ENCODE peak calls at places on chromosome 17, in five cellular contexts. T is fibroblast of the aortic adventitia, U is BE2C, P is HS-5, A is GM10248. K is an unnamed sample.

GRCh38 chr17:63445065-63445464 is 1.0 kb downstream of the CYB561 start:
- DNase-seq in T (no peak), U (no peak), P (no peak), A (no peak), K (no peak)

GRCh38 chr17:4313482-4314114 is 49.8 kb upstream of the ANKFY1 start:
- DNase-seq in T (no peak), U (no peak), P (no peak), A (no peak), K (no peak)

GRCh38 chr17:18966831-18967624 is 15.1 kb downstream of the SLC5A10 start:
- DNase-seq in T (no peak), U (no peak), P (no peak), A (no peak), K (no peak)

GRCh38 chr17:38881600-38882191 is 11.8 kb downstream of the LASP1 start:
- DNase-seq in T (peak), U (peak), P (no peak), A (no peak), K (peak)

GRCh38 chr17:44308865-44309264 is 464 bp downstream of the RUNDC3A start:
- DNase-seq in T (no peak), U (no peak), P (no peak), A (no peak), K (no peak)

GRCh38 chr17:16662936-16663335 is 9.3 kb upstream of the ZNF624 start:
- DNase-seq in T (no peak), U (no peak), P (peak), A (no peak), K (no peak)

GRCh38 chr17:50459081-50459676 is 9.5 kb downstream of the CHAD start:
- DNase-seq in T (no peak), U (no peak), P (no peak), A (no peak), K (no peak)

GRCh38 chr17:5050281-5050680 is 15.1 kb upstream of the SLC52A1 start:
- DNase-seq in T (no peak), U (no peak), P (no peak), A (no peak), K (no peak)

GRCh38 chr17:7841309-7841621 is 7.2 kb downstream of the KDM6B start:
- DNase-seq in T (no peak), U (peak), P (no peak), A (no peak), K (no peak)

GRCh38 chr17:28906276-28907051 is 3.6 kb upstream of the DHRS13 start:
- DNase-seq in T (no peak), U (peak), P (no peak), A (no peak), K (no peak)